ENCODE peak calls at places on chromosome 1, in ten cellular contexts. R is midbrain; T is brain microvascular endothelial cell; L is T-helper 2 cell; V is coronary artery; I is stimulated activated CD4-positive, alpha-beta T cell treated with anti-CD3 and anti-CD28 coated beads, Interleukin-1b, Interleukin-23, amount 100 ng/mL, for 48 hours; B is amniotic stem cell; K is DMS79; E is stimulated activated CD8-positive, alpha-beta memory T cell treated with anti-CD3 and anti-CD28 coated beads, Interleukin-7, amount 100 ng/mL, for 1 hour; P is omental fat pad. A is an unnamed sample.

GRCh38 chr1:218201004-218201403 is 84.1 kb upstream of the RRP15 start:
- DNase-seq in R (no peak), T (no peak), L (no peak), V (no peak), I (no peak), B (no peak), K (no peak), E (no peak), P (no peak), A (peak; percentile 9)

GRCh38 chr1:3995141-3995780 is 95.2 kb upstream of the C1orf174 start:
- DNase-seq in R (no peak), T (no peak), L (no peak), V (no peak), I (no peak), B (no peak), K (no peak), E (no peak), P (no peak), A (no peak)

GRCh38 chr1:21584096-21584495 is 74.9 kb downstream of the ALPL start:
- DNase-seq in R (no peak), T (no peak), L (no peak), V (no peak), I (no peak), B (no peak), K (no peak), E (no peak), P (no peak), A (no peak)

GRCh38 chr1:220544901-220545303 is 17.0 kb downstream of the MARK1 start:
- DNase-seq in R (no peak), T (no peak), L (no peak), V (no peak), I (no peak), B (no peak), K (peak; percentile 90), E (no peak), P (no peak), A (peak; percentile 6)

GRCh38 chr1:205541161-205541886 is 36.9 kb downstream of the CDK18 start:
- DNase-seq in R (no peak), T (no peak), L (no peak), V (no peak), I (no peak), B (no peak), K (no peak), E (no peak), P (peak; percentile 6), A (no peak)

GRCh38 chr1:207811920-207812720 is 60.3 kb downstream of the CD46 start:
- DNase-seq in R (peak; percentile 76), T (no peak), L (no peak), V (no peak), I (no peak), B (no peak), K (no peak), E (no peak), P (no peak), A (no peak)

GRCh38 chr1:224377676-224378006 is 21.0 kb downstream of the CNIH4 start:
- DNase-seq in R (no peak), T (peak; percentile 38), L (no peak), V (no peak), I (peak; percentile 42), B (peak; percentile 16), K (no peak), E (no peak), P (no peak), A (peak; percentile 15)

GRCh38 chr1:54857741-54858665 is 29.0 kb downstream of the DHCR24 start:
- DNase-seq in R (no peak), T (peak; percentile 70), L (no peak), V (no peak), I (no peak), B (no peak), K (no peak), E (no peak), P (no peak), A (peak; percentile 65)

GRCh38 chr1:89607156-89607555 is 25.8 kb upstream of the LRRC8C start:
- DNase-seq in R (no peak), T (no peak), L (no peak), V (no peak), I (peak; percentile 40), B (no peak), K (no peak), E (no peak), P (no peak), A (no peak)

GRCh38 chr1:22777658-22778057 is 67.0 kb downstream of the EPHB2 start:
- DNase-seq in R (no peak), T (no peak), L (no peak), V (no peak), I (no peak), B (no peak), K (no peak), E (no peak), P (no peak), A (no peak)

GRCh38 chr1:67540025-67540732 is 110.0 kb upstream of the SERBP1 start:
- DNase-seq in R (no peak), T (no peak), L (no peak), V (no peak), I (no peak), B (no peak), K (no peak), E (no peak), P (no peak), A (no peak)

GRCh38 chr1:21666572-21667320 is 2.4 kb downstream of the RAP1GAP start:
- DNase-seq in R (no peak), T (no peak), L (no peak), V (peak; percentile 35), I (no peak), B (no peak), K (no peak), E (no peak), P (peak; percentile 6), A (no peak)

GRCh38 chr1:202293620-202294019 is 48.1 kb downstream of the UBE2T start:
- DNase-seq in R (no peak), T (no peak), L (no peak), V (no peak), I (no peak), B (no peak), K (no peak), E (no peak), P (no peak), A (no peak)

GRCh38 chr1:235075121-235075954 is 53.3 kb downstream of the TOMM20 start:
- DNase-seq in R (peak; percentile 57), T (peak; percentile 92), L (no peak), V (peak; percentile 89), I (peak; percentile 91), B (peak; percentile 84), K (no peak), E (peak; percentile 29), P (peak; percentile 69), A (peak; percentile 92)

GRCh38 chr1:162443906-162444305 is 32.0 kb upstream of the SH2D1B start:
- DNase-seq in R (no peak), T (no peak), L (no peak), V (no peak), I (no peak), B (no peak), K (no peak), E (no peak), P (no peak), A (no peak)

GRCh38 chr1:94100785-94101612 is 19.9 kb downstream of the ABCA4 start:
- DNase-seq in R (no peak), T (no peak), L (no peak), V (no peak), I (no peak), B (no peak), K (no peak), E (no peak), P (no peak), A (no peak)

GRCh38 chr1:9164919-9165318 is 36.0 kb upstream of the GPR157 start:
- DNase-seq in R (no peak), T (no peak), L (no peak), V (no peak), I (no peak), B (no peak), K (no peak), E (no peak), P (no peak), A (no peak)

GRCh38 chr1:47838562-47839459 is 158.4 kb downstream of the TRABD2B start:
- DNase-seq in R (no peak), T (no peak), L (no peak), V (peak; percentile 52), I (no peak), B (no peak), K (no peak), E (no peak), P (no peak), A (no peak)

GRCh38 chr1:172449012-172449584 is 5.2 kb upstream of the PIGC start:
- DNase-seq in R (no peak), T (peak; percentile 42), L (no peak), V (no peak), I (peak; percentile 16), B (no peak), K (no peak), E (no peak), P (no peak), A (no peak)

A was measured in AG10803.